ENCODE peak calls at places on chromosomes 12 and 14, in eight cellular contexts. F is PC-3, W is right atrium auricular region, U is psoas muscle, R is HL-60, M is lower lobe of right lung, Z is adipocyte, V is stomach. I is an unnamed sample.

GRCh38 chr12:6539276-6540134 is 5.2 kb downstream of the GAPDH start:
- DNase-seq in F (peak), M (no peak), U (no peak), W (no peak), V (no peak), R (no peak), Z (peak), I (no peak)

GRCh38 chr12:24754690-24755638 is 193.9 kb downstream of the BCAT1 start:
- DNase-seq in M (no peak), U (no peak), F (no peak), R (no peak), W (no peak), V (no peak), Z (peak), I (peak)

GRCh38 chr14:39080886-39081285 is 22.1 kb downstream of the SEC23A start:
- DNase-seq in R (no peak), Z (no peak), M (no peak), U (no peak), F (no peak), W (no peak), V (no peak), I (no peak)

GRCh38 chr14:65012353-65012752 is 25.7 kb downstream of the FNTB start:
- DNase-seq in V (no peak), F (no peak), M (no peak), W (no peak), Z (no peak), R (no peak), U (no peak), I (no peak)

GRCh38 chr14:35257809-35258208 is 34.4 kb upstream of the PSMA6 start:
- DNase-seq in U (no peak), M (no peak), R (no peak), W (no peak), F (peak), Z (no peak), V (no peak), I (no peak)

GRCh38 chr12:13278249-13278787 is 81.8 kb downstream of the EMP1 start:
- DNase-seq in R (peak), W (peak), F (peak), V (peak), U (peak), Z (peak), M (peak), I (peak)

GRCh38 chr12:123269980-123270379 is 1.7 kb downstream of the CDK2AP1 start:
- DNase-seq in F (peak), U (no peak), V (no peak), R (no peak), Z (no peak), W (no peak), M (no peak), I (no peak)

GRCh38 chr14:98855926-98856325 is 416.1 kb downstream of the BCL11B start:
- DNase-seq in V (no peak), W (no peak), M (no peak), F (no peak), R (no peak), Z (no peak), U (no peak), I (no peak)

DNA sequence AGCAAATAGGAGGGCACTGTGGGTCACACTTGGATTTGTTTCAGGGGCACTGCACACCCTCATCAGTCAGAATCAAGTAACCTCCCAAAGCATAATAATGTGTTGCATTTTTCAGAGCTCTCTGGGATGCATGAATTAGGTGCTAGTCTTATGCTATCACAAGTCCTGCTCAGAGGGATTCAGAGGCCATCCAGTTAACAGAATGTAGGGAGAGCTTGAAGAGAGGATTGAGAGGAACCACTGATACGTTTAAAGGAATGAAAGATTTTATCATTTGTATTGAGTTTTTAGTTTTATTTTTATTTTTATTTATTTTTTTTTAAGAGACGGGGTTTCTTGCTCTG is 44.6 kb downstream of the ANO6 start:
- DNase-seq in V (no peak), F (no peak), W (no peak), Z (no peak), M (no peak), R (no peak), U (no peak), I (no peak)
- H3K4me3 ChIP-seq in V (no peak), F (no peak), W (no peak), Z (no peak), M (no peak), R (no peak), U (no peak), I (no peak)

DNA sequence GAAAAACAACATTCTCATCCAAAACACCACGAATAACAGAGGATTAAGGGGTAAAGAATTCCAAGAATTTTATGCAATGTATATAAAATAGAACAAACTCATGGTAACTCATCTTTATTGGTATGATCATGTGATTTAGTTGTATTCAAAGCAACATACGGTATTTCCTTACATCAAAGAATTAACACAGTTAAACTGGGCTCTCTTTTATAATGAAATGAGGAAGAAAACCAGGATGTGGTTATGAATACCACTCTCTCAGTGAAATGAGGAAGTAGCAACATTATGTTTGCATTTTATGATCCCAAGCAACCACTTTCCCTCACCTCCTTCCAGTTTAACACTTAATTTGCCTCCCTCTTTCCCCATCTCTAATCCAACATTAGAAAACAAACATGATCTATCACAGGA is 22.9 kb downstream of the SPTLC2 start:
- DNase-seq in M (no peak), F (peak), W (no peak), V (no peak), U (no peak), R (no peak), Z (no peak), I (no peak)
- H3K4me3 ChIP-seq in M (no peak), F (peak), W (no peak), V (no peak), U (no peak), R (no peak), Z (no peak), I (no peak)

GRCh38 chr12:89521348-89522238 is 3.0 kb downstream of the GALNT4 start:
- DNase-seq in Z (no peak), V (no peak), R (no peak), W (no peak), M (no peak), U (no peak), F (peak), I (no peak)
- H3K4me3 ChIP-seq in Z (peak), V (peak), R (no peak), W (no peak), M (peak), U (no peak), F (peak), I (no peak)

GRCh38 chr12:113054948-113055486 is 1.5 kb upstream of the DTX1 start:
- DNase-seq in U (no peak), Z (no peak), R (no peak), F (no peak), V (no peak), W (no peak), M (no peak), I (no peak)

GRCh38 chr12:113056631-113057488 is at the start of gene DTX1:
- DNase-seq in W (no peak), V (no peak), F (no peak), M (no peak), R (no peak), Z (peak), U (peak), I (no peak)

GRCh38 chr12:113057565-113058485 is 1.3 kb downstream of the DTX1 start:
- DNase-seq in R (no peak), F (no peak), U (peak), Z (no peak), V (no peak), W (no peak), M (no peak), I (no peak)

GRCh38 chr12:113055594-113056380 is 743 bp upstream of the DTX1 start:
- DNase-seq in F (no peak), R (no peak), V (no peak), W (no peak), U (no peak), Z (no peak), M (no peak), I (no peak)

GRCh38 chr12:113056381-113056630 is 224 bp upstream of the DTX1 start:
- DNase-seq in R (no peak), M (no peak), W (no peak), F (no peak), V (no peak), Z (no peak), U (no peak), I (no peak)
- H3K4me3 ChIP-seq in R (no peak), M (peak), W (peak), F (peak), V (peak), Z (peak), U (peak), I (peak)

GRCh38 chr12:49088932-49089330 is 5.7 kb downstream of the DHH start:
- DNase-seq in V (no peak), F (no peak), R (no peak), U (no peak), M (no peak), W (no peak), Z (no peak), I (no peak)

GRCh38 chr12:49089831-49090773 is 4.5 kb downstream of the DHH start:
- DNase-seq in W (no peak), F (peak), M (peak), Z (peak), U (peak), R (no peak), V (peak), I (no peak)

GRCh38 chr12:49091056-49091835 is 3.4 kb downstream of the DHH start:
- DNase-seq in U (no peak), W (no peak), M (no peak), Z (no peak), V (no peak), R (no peak), F (no peak), I (no peak)

GRCh38 chr12:49086116-49086515 is 8.5 kb downstream of the DHH start:
- DNase-seq in V (no peak), U (no peak), W (no peak), M (no peak), Z (peak), R (no peak), F (no peak), I (no peak)

GRCh38 chr12:49088190-49088931 is 6.2 kb downstream of the DHH start:
- DNase-seq in U (peak), F (peak), Z (peak), V (peak), W (peak), M (peak), R (peak), I (peak)
- H3K4me3 ChIP-seq in U (no peak), F (peak), Z (no peak), V (no peak), W (no peak), M (no peak), R (no peak), I (no peak)

GRCh38 chr12:130775953-130776856 is 60.1 kb upstream of the RIMBP2 start:
- DNase-seq in R (no peak), F (peak), V (no peak), W (peak), Z (peak), U (no peak), M (no peak), I (peak)
- H3K4me3 ChIP-seq in R (no peak), F (peak), V (peak), W (no peak), Z (peak), U (peak), M (peak), I (peak)

DNA sequence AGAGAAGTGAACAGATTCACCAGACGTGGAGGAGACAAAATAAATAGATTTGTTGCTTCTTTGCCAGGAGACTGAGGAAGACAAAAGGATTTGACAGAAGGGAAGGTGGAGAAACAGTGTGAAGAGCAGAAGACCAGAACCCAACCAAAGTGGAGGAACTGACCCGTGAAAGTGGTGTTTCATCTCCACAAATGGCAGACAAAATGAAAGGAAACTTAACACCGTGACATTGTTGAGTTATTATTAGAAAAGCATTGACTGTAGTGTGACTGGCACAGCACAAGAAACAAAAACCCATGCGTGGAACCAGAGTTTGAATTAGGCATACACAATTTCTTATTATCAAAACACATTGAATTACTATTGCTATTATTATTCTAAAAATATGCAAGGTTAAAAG is 518.1 kb downstream of the TMEM121 start:
- DNase-seq in Z (no peak), F (no peak), V (no peak), R (no peak), W (no peak), M (no peak), U (no peak), I (no peak)
- H3K4me3 ChIP-seq in Z (no peak), F (no peak), V (no peak), R (no peak), W (no peak), M (no peak), U (no peak), I (no peak)

I was measured in skeletal muscle cell.